ENCODE peak calls at places on chromosomes 1 and 21, in six cellular contexts. U is body of pancreas; K is CD8-positive, alpha-beta T cell; A is neural progenitor cell; Z is ovary; M is GM23338. P is an unnamed sample.

GRCh38 chr1:28112388-28113311 is 24.2 kb upstream of the EYA3 start:
- DNase-seq in M (peak), K (no peak), A (peak), U (no peak), Z (no peak), P (peak)

GRCh38 chr1:117162806-117163205 is 41.3 kb upstream of the TRIM45 start:
- DNase-seq in M (no peak), K (no peak), Z (no peak), U (no peak), A (no peak), P (no peak)

GRCh38 chr1:916173-917075 is 7.3 kb upstream of the SAMD11 start:
- DNase-seq in M (no peak), A (no peak), K (no peak), Z (no peak), U (peak), P (no peak)

GRCh38 chr1:20399606-20400180 is 86.3 kb downstream of the CAMK2N1 start:
- DNase-seq in A (no peak), U (no peak), K (no peak), Z (no peak), M (no peak), P (no peak)

GRCh38 chr21:31335957-31336738 is 7.9 kb downstream of the TIAM1 start:
- DNase-seq in M (no peak), K (no peak), Z (no peak), A (no peak), U (no peak), P (peak)

GRCh38 chr1:167781558-167781957 is 59.8 kb downstream of the MPZL1 start:
- DNase-seq in Z (no peak), M (no peak), U (no peak), A (no peak), K (no peak), P (no peak)

GRCh38 chr1:111880866-111881837 is 108.3 kb downstream of the KCND3 start:
- DNase-seq in Z (no peak), A (no peak), M (no peak), U (no peak), K (no peak), P (no peak)

GRCh38 chr1:162319510-162320160 is 57.0 kb downstream of the SPATA46 start:
- DNase-seq in A (no peak), M (no peak), U (no peak), Z (no peak), K (no peak), P (no peak)

GRCh38 chr1:32978854-32979253 is 14.2 kb upstream of the RNF19B start:
- DNase-seq in A (no peak), Z (no peak), U (no peak), K (no peak), M (no peak), P (no peak)

GRCh38 chr1:54542962-54543539 is 5.0 kb upstream of the ACOT11 start:
- DNase-seq in M (peak), U (no peak), A (no peak), Z (no peak), K (no peak), P (no peak)

GRCh38 chr1:77031101-77031662 is 163.9 kb downstream of the ST6GALNAC5 start:
- DNase-seq in A (no peak), M (no peak), Z (no peak), K (no peak), U (no peak), P (peak)

GRCh38 chr1:246971322-246971721 is 36.5 kb downstream of the ZNF695 start:
- DNase-seq in M (peak), U (peak), Z (peak), K (peak), A (peak), P (peak)

GRCh38 chr1:77263708-77264107 is 18.1 kb upstream of the AK5 start:
- DNase-seq in U (no peak), Z (no peak), M (no peak), A (no peak), K (no peak), P (no peak)

GRCh38 chr1:231629132-231629531 is 2.5 kb downstream of the DISC1 start:
- DNase-seq in Z (no peak), U (no peak), M (no peak), K (no peak), A (no peak), P (no peak)

GRCh38 chr1:1021860-1022259 is 1.9 kb downstream of the AGRN start:
- DNase-seq in Z (no peak), M (no peak), K (no peak), A (no peak), U (no peak), P (no peak)

GRCh38 chr1:225544924-225545323 is 108.0 kb downstream of the ENAH start:
- DNase-seq in U (no peak), Z (no peak), A (no peak), M (no peak), K (no peak), P (no peak)

GRCh38 chr1:111217183-111217910 is 10.2 kb upstream of the CHI3L2 start:
- DNase-seq in M (no peak), K (no peak), U (no peak), A (no peak), Z (no peak), P (no peak)

GRCh38 chr1:75677443-75677842 is 47.1 kb upstream of the ACADM start:
- DNase-seq in K (no peak), Z (no peak), U (no peak), M (no peak), A (peak), P (no peak)

GRCh38 chr21:46425061-46425460 is 33.6 kb upstream of the DIP2A start:
- DNase-seq in U (no peak), M (no peak), Z (no peak), A (no peak), K (no peak), P (no peak)

GRCh38 chr1:110155878-110156522 is 5.7 kb downstream of the SLC6A17 start:
- DNase-seq in U (peak), Z (peak), K (peak), M (peak), A (peak), P (no peak)

GRCh38 chr1:150549496-150550221 is 451 bp downstream of the ADAMTSL4 start:
- DNase-seq in U (no peak), M (peak), K (no peak), Z (peak), A (peak), P (no peak)

GRCh38 chr1:41467673-41468072 is 16.8 kb downstream of the EDN2 start:
- DNase-seq in A (no peak), K (no peak), Z (no peak), U (no peak), M (no peak), P (no peak)

GRCh38 chr1:197924516-197925123 is 7.4 kb downstream of the LHX9 start:
- DNase-seq in Z (no peak), K (no peak), A (peak), M (peak), U (peak), P (no peak)

GRCh38 chr1:210031473-210031872 is 93.5 kb downstream of the SYT14 start:
- DNase-seq in M (no peak), U (no peak), K (no peak), A (no peak), Z (no peak), P (no peak)

GRCh38 chr1:210024282-210024681 is 86.3 kb downstream of the SYT14 start:
- DNase-seq in K (no peak), Z (no peak), U (no peak), A (no peak), M (no peak), P (no peak)

GRCh38 chr1:210024996-210025395 is 87.0 kb downstream of the SYT14 start:
- DNase-seq in A (peak), M (peak), U (no peak), Z (no peak), K (no peak), P (no peak)

GRCh38 chr1:210025870-210026269 is 87.9 kb downstream of the SYT14 start:
- DNase-seq in A (no peak), Z (no peak), M (no peak), K (no peak), U (no peak), P (no peak)

DNA sequence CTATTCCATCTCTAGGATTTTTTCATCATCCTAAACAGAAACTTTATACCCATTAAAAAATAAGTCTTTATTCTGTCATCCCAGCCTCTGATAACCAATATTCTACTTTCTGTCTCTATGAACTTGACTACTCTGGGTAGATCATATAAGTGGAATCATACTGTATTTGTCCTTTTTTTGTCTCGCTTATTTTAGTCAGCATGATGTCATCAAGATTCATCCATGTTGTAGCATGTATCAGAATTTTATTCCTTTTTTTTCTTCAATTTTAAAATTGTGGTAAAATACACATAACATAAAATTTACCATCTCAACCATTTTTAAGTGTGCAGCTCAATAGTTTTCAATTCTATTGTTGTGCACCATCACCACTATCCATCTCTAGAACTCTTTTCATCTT is 90.0 kb downstream of the SYT14 start:
- DNase-seq in A (no peak), M (no peak), Z (no peak), K (no peak), U (no peak), P (no peak)
- H3K4me3 ChIP-seq in A (no peak), M (no peak), Z (no peak), K (no peak), U (no peak), P (no peak)

GRCh38 chr21:15728046-15728445 is 1.7 kb upstream of the USP25 start:
- DNase-seq in K (no peak), A (no peak), U (no peak), M (no peak), Z (no peak), P (no peak)

GRCh38 chr21:15729346-15729673 is 472 bp upstream of the USP25 start:
- DNase-seq in A (no peak), M (no peak), Z (no peak), K (no peak), U (no peak), P (no peak)

GRCh38 chr21:15731243-15731613 is 1.4 kb downstream of the USP25 start:
- DNase-seq in K (no peak), A (no peak), M (no peak), Z (no peak), U (no peak), P (no peak)

GRCh38 chr21:15730484-15731242 is 881 bp downstream of the USP25 start:
- DNase-seq in U (no peak), M (peak), A (no peak), K (no peak), Z (no peak), P (no peak)

GRCh38 chr21:15729674-15730483 is at the start of gene USP25:
- DNase-seq in A (peak), M (peak), U (peak), Z (peak), K (peak), P (no peak)
- TF ChIP-seq CTCF in A (no peak), M (no peak), U (no peak), Z (no peak), K (no peak), P (no peak)

GRCh38 chr1:200301152-200301551 is 108.7 kb downstream of the ZNF281 start:
- DNase-seq in K (no peak), M (no peak), Z (no peak), U (no peak), A (no peak), P (no peak)
- H3K4me3 ChIP-seq in K (no peak), M (peak), Z (no peak), U (no peak), A (no peak), P (no peak)

DNA sequence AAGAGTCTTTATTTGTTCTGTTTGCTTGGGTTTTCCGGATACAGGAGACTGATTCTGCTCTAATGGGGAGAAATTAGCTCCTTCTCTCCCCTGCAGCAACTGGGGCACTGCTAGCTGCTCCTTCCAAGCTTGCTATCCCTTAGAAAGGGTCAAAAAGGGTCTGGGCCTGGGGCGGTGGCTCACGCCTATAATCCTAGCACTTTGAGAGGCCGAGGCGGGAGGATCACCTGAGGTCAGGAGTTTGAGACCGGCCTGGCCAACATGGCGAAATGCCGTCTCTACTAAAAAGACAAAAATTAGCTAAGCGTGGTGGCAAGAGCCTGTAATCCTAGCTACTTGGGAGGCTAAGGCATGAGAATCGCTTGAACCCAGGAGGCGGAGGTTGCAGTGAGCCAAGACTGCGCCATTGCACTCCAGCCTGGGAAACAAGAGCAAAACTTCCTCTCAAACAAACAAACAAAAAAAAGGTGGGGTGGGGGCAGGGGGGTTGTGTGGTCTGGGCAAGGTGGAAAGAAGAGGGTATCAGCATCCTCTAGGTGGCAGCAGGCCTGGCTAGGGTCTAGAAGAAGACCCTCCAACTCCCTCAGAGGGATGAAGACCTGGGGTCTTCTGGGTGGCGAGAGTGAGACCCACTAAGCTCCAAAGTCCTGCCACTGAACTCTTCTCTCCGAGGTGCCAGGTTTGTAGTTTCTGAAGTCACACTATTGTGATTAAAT is 15.4 kb upstream of the TBX15 start:
- DNase-seq in Z (no peak), A (no peak), K (no peak), M (no peak), U (no peak), P (no peak)
- TF ChIP-seq CTCF in Z (no peak), A (peak), K (no peak), M (peak), U (no peak), P (no peak)

DNA sequence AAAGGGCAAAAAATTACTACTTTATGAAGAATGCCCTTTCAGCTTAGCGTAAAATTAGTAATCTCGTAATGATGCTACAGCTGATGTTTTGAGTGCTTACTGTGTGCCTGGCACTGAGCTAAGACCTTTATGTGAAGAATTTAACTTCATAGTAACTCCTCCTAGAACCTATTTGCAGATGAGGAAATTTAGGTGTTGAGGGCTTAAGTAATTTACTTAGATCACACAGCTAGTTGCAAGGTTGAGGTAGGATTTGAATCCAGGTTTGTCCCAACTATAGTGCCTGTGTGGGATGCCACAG is 1.4 kb downstream of the ZMYM4 start:
- DNase-seq in M (no peak), A (no peak), K (no peak), U (no peak), Z (no peak), P (no peak)
- H3K4me3 ChIP-seq in M (peak), A (peak), K (peak), U (no peak), Z (peak), P (peak)